ENCODE peak calls at places on chromosome 13, in seven cellular contexts. One of them, this sample, is unnamed.

GRCh38 chr13:113648218-113648615 is 9.8 kb downstream of the ATP4B start:
- DNase-seq in IMR-90: no peak
- DNase-seq in mesenchymal stem cell: no peak
- DNase-seq in neuronal stem cell: no peak
- DNase-seq in H9: no peak
- DNase-seq in mesendoderm: no peak
- DNase-seq in H1: no peak
- DNase-seq in this sample: no peak

GRCh38 chr13:34349091-34349722 is 531.3 kb downstream of the RFC3 start:
- DNase-seq in H9: no peak
- DNase-seq in H1: no peak
- DNase-seq in mesenchymal stem cell: peak
- DNase-seq in neuronal stem cell: no peak
- DNase-seq in IMR-90: peak
- DNase-seq in mesendoderm: no peak
- DNase-seq in this sample: no peak

GRCh38 chr13:39100996-39101751 is 62.9 kb downstream of the NHLRC3 start:
- DNase-seq in mesenchymal stem cell: no peak
- DNase-seq in IMR-90: no peak
- DNase-seq in H9: no peak
- DNase-seq in H1: no peak
- DNase-seq in mesendoderm: no peak
- DNase-seq in neuronal stem cell: no peak
- DNase-seq in this sample: no peak

GRCh38 chr13:39353988-39354387 is 249.0 kb downstream of the LHFPL6 start:
- DNase-seq in H1: no peak
- DNase-seq in H9: no peak
- DNase-seq in IMR-90: peak
- DNase-seq in mesendoderm: no peak
- DNase-seq in neuronal stem cell: no peak
- DNase-seq in mesenchymal stem cell: peak
- DNase-seq in this sample: peak

GRCh38 chr13:28606466-28606865 is 52.5 kb upstream of the POMP start:
- DNase-seq in neuronal stem cell: no peak
- DNase-seq in H1: no peak
- DNase-seq in mesendoderm: no peak
- DNase-seq in IMR-90: peak
- DNase-seq in mesenchymal stem cell: peak
- DNase-seq in H9: no peak
- DNase-seq in this sample: peak

GRCh38 chr13:39692650-39693438 is 37.4 kb downstream of the COG6 start:
- DNase-seq in IMR-90: peak
- DNase-seq in H9: no peak
- DNase-seq in mesenchymal stem cell: peak
- DNase-seq in mesendoderm: no peak
- DNase-seq in H1: no peak
- DNase-seq in neuronal stem cell: no peak
- DNase-seq in this sample: no peak

GRCh38 chr13:24506698-24507335 is 5.8 kb downstream of the PARP4 start:
- DNase-seq in IMR-90: no peak
- DNase-seq in H1: no peak
- DNase-seq in mesenchymal stem cell: no peak
- DNase-seq in H9: no peak
- DNase-seq in neuronal stem cell: no peak
- DNase-seq in mesendoderm: no peak
- DNase-seq in this sample: no peak

GRCh38 chr13:98214707-98215106 is 37.6 kb upstream of the RNF113B start:
- DNase-seq in mesenchymal stem cell: no peak
- DNase-seq in H1: no peak
- DNase-seq in mesendoderm: no peak
- DNase-seq in neuronal stem cell: no peak
- DNase-seq in H9: no peak
- DNase-seq in IMR-90: no peak
- DNase-seq in this sample: peak

GRCh38 chr13:112754281-112755025 is 64.6 kb downstream of the ATP11A start:
- DNase-seq in IMR-90: no peak
- DNase-seq in H9: no peak
- DNase-seq in mesenchymal stem cell: no peak
- DNase-seq in mesendoderm: no peak
- DNase-seq in neuronal stem cell: no peak
- DNase-seq in H1: no peak
- DNase-seq in this sample: no peak

DNA sequence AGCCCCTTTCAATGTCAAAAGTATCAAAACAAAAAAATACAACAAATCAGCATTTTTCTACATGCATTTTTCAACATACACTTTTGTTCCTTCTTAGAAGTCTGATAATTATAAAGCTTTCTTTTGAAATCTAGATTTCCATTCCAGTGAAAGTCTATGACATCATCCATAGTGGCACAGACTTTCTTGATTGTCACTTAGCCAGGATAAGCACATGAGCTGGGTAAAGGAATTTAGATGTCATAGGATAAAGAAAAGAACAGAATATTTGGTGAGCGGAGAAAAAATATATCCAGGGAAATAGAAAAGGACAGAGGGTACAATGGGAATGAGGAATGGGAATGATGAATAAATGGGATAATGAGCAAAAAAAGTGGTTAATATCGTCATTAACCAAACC is 15.1 kb upstream of the TRPC4 start:
- DNase-seq in neuronal stem cell: no peak
- DNase-seq in H9: no peak
- DNase-seq in H1: no peak
- DNase-seq in mesenchymal stem cell: no peak
- DNase-seq in IMR-90: no peak
- DNase-seq in mesendoderm: no peak
- DNase-seq in this sample: no peak
- H3K18ac ChIP-seq in neuronal stem cell: no peak
- H3K18ac ChIP-seq in H9: no peak
- H3K18ac ChIP-seq in H1: no peak
- H3K18ac ChIP-seq in mesenchymal stem cell: no peak
- H3K18ac ChIP-seq in IMR-90: no peak
- H3K18ac ChIP-seq in mesendoderm: no peak
- H3K18ac ChIP-seq in this sample: no peak

GRCh38 chr13:95497307-95497943 is 55.1 kb upstream of the CLDN10 start:
- DNase-seq in H9: no peak
- DNase-seq in neuronal stem cell: no peak
- DNase-seq in mesendoderm: no peak
- DNase-seq in IMR-90: no peak
- DNase-seq in mesenchymal stem cell: no peak
- DNase-seq in H1: no peak
- DNase-seq in this sample: no peak
- H3K18ac ChIP-seq in H9: no peak
- H3K18ac ChIP-seq in neuronal stem cell: no peak
- H3K18ac ChIP-seq in mesendoderm: no peak
- H3K18ac ChIP-seq in IMR-90: no peak
- H3K18ac ChIP-seq in mesenchymal stem cell: peak
- H3K18ac ChIP-seq in H1: no peak
- H3K18ac ChIP-seq in this sample: no peak

DNA sequence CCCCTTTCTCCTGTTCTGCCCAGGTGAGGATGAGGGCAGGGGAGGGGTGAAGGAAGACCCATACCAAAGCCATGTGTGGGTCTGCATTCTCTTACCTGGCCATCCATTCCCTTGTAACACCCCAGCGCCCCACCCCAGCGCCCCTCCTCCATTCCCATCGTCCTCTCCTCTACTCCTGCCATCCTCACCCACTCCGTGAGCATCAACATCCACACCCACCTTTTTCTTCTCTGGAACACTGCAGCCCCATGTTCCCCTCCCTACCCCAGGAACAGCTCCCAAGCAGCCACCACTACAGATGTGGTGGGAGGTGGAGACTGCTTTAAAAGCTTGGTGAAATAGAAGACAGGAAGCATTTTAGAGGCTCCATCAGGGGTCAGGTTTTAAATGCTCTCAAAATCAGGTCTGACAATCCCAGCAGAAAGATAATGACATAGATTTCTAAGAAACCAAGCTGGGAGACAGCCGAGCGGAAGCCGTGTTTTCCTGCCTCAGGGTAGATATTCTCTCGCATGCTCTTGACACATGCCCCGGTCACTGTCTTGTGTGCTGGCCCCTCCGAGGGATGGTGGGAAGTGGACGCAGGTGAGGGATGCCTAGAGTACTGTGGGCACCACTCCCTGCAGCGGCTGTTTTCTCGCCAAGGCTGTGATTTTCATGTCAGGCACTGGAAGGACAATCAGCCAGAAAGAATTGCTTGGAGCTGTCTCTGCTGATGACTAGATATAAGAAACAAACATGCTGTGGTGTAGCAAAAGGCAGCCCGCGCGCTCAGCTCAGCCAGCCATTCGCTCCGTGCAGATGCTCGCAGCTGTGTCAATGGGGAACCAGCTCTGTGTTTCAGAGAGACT is 9.8 kb downstream of the MEDAG start:
- DNase-seq in IMR-90: no peak
- DNase-seq in neuronal stem cell: no peak
- DNase-seq in mesenchymal stem cell: no peak
- DNase-seq in mesendoderm: no peak
- DNase-seq in H1: no peak
- DNase-seq in H9: no peak
- DNase-seq in this sample: no peak
- H3K18ac ChIP-seq in IMR-90: no peak
- H3K18ac ChIP-seq in neuronal stem cell: no peak
- H3K18ac ChIP-seq in mesenchymal stem cell: no peak
- H3K18ac ChIP-seq in mesendoderm: no peak
- H3K18ac ChIP-seq in H1: no peak
- H3K18ac ChIP-seq in H9: no peak
- H3K18ac ChIP-seq in this sample: peak

DNA sequence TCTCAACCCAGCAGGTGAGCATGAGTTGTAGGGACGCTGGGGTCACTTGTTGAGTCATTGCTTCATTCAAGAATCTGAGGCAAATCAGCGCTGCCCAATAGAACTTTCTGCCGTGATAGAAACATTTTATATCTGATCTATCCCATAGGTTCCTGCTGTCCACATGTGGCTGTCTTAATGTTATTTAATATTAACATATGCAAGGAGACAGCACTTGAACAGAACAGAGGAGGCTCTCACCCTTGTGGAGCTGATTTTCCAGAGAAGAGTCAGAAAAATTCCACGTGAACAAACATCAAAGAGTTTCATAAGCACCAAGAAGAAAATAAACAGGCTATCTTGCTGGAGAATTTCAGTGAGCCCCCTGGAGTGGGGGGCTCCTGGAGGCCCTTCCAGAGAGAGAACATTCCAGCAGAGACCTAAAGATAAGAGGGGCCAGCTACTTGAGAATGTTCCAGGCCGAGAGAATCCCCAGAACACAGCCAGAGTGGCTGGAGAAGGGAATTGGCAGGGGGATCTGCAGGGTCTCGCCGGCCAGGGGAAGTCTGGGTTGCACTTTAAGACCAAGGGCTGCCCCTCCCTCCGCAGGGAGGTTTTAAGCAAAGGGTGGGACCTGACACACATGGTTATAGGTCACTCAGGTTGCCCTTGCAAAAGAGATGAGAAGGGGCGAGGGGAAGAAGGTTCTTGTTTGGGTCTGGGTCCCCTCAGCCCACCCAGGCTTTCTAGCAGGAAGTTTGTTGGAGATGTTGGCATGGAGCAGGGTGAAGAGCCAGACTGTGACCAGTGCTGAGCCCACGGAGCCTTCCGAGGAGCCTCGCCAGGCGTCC is 135.7 kb downstream of the CRYL1 start:
- DNase-seq in H1: no peak
- DNase-seq in neuronal stem cell: no peak
- DNase-seq in mesenchymal stem cell: no peak
- DNase-seq in mesendoderm: peak
- DNase-seq in H9: no peak
- DNase-seq in IMR-90: no peak
- DNase-seq in this sample: no peak
- H3K18ac ChIP-seq in H1: no peak
- H3K18ac ChIP-seq in neuronal stem cell: peak
- H3K18ac ChIP-seq in mesenchymal stem cell: no peak
- H3K18ac ChIP-seq in mesendoderm: no peak
- H3K18ac ChIP-seq in H9: no peak
- H3K18ac ChIP-seq in IMR-90: no peak
- H3K18ac ChIP-seq in this sample: peak

This sample was measured in trophoblast cell.